ENCODE peak calls at places on chromosomes 13 and 19, in nine cellular contexts. I is GM23338, L is transverse colon, M is psoas muscle, T is heart left ventricle, E is heart right ventricle, B is SK-N-MC, J is skeletal muscle cell, Y is fibroblast of mammary gland. D is an unnamed sample.

GRCh38 chr19:8935460-8935859 is 74.7 kb downstream of the MUC16 start:
- DNase-seq in I (no peak), L (no peak), M (no peak), T (no peak), E (no peak), B (no peak), J (no peak), Y (no peak), D (peak; percentile 4)

GRCh38 chr19:44142014-44142523 is 715 bp downstream of the ZNF234 start:
- DNase-seq in I (no peak), L (no peak), M (peak; percentile 14), T (no peak), E (no peak), B (no peak), J (no peak), Y (peak; percentile 45), D (peak; percentile 23)

GRCh38 chr13:102868366-102868936 is 22.6 kb downstream of the ERCC5 start:
- DNase-seq in I (no peak), L (no peak), M (no peak), T (no peak), E (no peak), B (no peak), J (peak; percentile 51), Y (peak; percentile 70), D (no peak)

GRCh38 chr19:45999653-46000121 is 4.4 kb downstream of the CCDC61 start:
- DNase-seq in I (peak; percentile 87), L (no peak), M (peak; percentile 53), T (no peak), E (no peak), B (no peak), J (no peak), Y (peak; percentile 51), D (no peak)

GRCh38 chr19:917323-918151 is at the start of gene KISS1R:
- DNase-seq in I (peak; percentile 93), L (no peak), M (no peak), T (no peak), E (no peak), B (no peak), J (no peak), Y (no peak), D (no peak)

GRCh38 chr19:50705422-50706019 is 14.1 kb downstream of the SHANK1 start:
- DNase-seq in I (peak; percentile 88), L (no peak), M (no peak), T (no peak), E (no peak), B (no peak), J (peak; percentile 43), Y (peak; percentile 73), D (peak; percentile 68)

GRCh38 chr13:41418027-41418426 is 39.3 kb upstream of the RGCC start:
- DNase-seq in I (no peak), L (no peak), M (no peak), T (no peak), E (no peak), B (no peak), J (peak; percentile 31), Y (peak; percentile 64), D (peak; percentile 82)

GRCh38 chr13:99375806-99376080 is 68.5 kb upstream of the GPR183 start:
- DNase-seq in I (no peak), L (no peak), M (no peak), T (no peak), E (no peak), B (no peak), J (no peak), Y (no peak), D (no peak)

DNA sequence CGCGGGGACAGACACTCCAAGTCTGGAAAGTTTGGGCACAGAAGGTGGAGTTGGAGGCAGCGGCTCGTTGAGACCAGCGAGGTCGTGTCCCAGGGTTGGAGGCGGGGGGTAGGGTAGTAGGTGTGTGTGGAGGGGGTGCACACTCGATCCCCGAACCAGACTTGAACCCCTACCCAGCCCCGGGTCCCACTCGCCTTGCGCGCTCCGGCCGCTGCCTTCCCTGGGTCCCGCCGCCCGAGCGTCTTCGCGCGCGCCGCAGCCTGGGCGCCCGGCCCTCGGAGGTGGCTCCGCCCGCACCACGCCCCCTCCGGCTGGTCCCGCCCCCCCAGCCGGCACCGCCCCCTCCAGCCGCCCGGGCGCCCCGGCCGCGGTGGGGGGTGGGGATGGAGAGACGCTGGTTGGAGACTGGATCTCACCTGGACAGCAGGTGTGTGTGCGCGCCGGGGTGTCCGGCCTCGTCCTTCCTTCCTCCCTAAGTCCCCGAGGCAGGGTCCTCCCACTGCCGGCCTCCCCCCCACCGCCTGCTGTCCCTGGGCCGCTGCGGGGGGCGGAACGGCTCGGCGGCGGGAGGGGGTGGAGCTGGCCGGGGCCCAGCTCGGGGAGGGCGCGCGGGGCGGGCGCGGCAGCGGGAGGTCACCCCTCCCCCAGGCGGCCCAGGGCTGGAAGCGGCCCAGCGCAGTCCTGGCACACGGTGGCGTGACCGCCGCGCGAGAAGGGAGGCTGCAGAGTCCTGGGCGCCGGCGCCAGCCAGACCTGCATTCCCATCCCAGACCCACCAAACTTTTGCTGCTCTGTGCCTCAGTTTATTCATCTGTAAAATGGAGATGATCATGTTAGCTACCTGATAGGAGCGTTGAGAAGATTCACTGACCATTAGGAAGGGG is at the start of gene KANK2:
- DNase-seq in I (peak; percentile 91), L (peak; percentile 90), M (peak; percentile 86), T (peak; percentile 88), E (peak; percentile 91), B (no peak), J (no peak), Y (peak; percentile 52), D (peak; percentile 33)
- H3K4me3 ChIP-seq in I (peak within 1 kb of the TSS; percentile 83), L (peak within 1 kb of the TSS; percentile 82), M (peak within 1 kb of the TSS; percentile 76), T (peak within 1 kb of the TSS; percentile 81), E (peak within 1 kb of the TSS; percentile 61), B (peak within 1 kb of the TSS; percentile 97), J (peak within 1 kb of the TSS; percentile 91), Y (peak within 1 kb of the TSS; percentile 71), D (peak within 1 kb of the TSS; percentile 83)

GRCh38 chr19:52936151-52936957 is 13.1 kb upstream of the ZNF888 start:
- DNase-seq in I (no peak), L (peak; percentile 63), M (no peak), T (no peak), E (no peak), B (no peak), J (no peak), Y (no peak), D (no peak)

GRCh38 chr19:52936958-52937334 is 13.7 kb upstream of the ZNF888 start:
- DNase-seq in I (no peak), L (no peak), M (no peak), T (no peak), E (no peak), B (no peak), J (no peak), Y (no peak), D (no peak)

DNA sequence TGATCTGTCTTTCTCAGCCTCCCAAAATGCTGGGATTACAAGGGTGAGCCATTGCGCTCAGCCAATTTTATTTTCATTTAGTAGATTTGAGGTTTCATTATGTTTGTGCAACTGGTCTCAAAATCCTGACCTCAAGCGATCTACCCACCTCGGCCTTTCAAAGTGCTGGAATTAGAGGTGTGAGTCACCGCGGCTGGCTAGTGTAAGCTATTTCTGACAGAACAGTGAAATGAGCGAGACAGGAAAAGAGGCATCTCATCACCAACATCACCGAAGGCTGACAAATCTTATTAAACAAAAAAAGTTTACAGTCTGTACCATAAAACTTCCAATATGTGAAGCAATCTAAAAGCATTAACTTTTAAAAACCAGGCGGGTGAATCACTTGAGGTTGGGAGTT is 12.2 kb upstream of the ZNF888 start:
- DNase-seq in I (no peak), L (peak; percentile 51), M (no peak), T (no peak), E (no peak), B (no peak), J (no peak), Y (peak; percentile 31), D (peak; percentile 43)
- H3K4me3 ChIP-seq in I (no peak overlapping the region), L (peak overlapping the region; percentile 25), M (no peak overlapping the region), T (no peak overlapping the region), E (no peak overlapping the region), B (no peak overlapping the region), J (no peak overlapping the region), Y (no peak overlapping the region), D (no peak overlapping the region)

DNA sequence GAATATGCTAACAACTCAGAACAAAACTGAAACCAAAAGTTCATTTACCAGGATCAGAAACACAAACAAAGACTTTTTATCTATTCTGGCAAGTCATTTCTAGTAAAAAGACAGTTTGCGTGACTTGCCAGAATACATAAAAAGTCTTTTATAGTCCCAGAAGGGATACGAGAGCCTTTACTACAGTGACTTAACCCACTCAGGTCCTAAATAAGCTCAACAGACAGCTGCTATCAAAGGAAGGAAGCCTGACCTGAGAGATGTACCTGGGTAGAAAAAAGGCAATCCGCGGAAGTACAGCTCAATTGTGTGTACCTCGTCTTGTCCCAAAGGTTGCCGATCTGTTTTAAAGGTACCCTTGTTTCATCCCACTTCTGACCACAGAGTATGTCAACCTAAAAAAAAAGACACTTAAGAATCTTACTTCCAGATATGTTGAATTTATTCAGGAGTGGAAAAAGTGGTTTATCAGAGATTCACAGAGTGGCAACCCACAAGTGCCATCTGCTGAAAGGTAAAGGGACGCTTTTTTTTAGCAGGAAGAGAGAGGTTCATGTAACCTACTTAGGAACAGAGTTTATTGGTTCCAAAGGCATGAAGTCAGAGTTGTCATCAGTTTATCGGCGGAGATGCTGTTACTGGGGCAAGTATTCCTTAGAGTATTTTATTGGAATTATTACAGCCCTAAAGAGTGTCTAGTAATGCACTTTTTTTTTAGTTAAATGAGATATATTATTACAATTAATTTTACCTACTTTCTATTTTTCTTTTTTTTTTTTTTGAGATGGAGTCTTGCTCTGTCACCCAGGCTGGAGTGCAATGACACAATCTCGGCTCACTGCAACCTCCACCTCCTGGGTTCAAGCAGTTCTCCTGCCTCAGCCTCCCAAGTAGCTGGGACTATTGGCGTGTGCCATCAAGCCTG is 69.7 kb upstream of the C1QTNF9B start:
- DNase-seq in I (no peak), L (no peak), M (no peak), T (no peak), E (no peak), B (no peak), J (no peak), Y (no peak), D (no peak)
- H3K4me3 ChIP-seq in I (no peak overlapping the region), L (peak overlapping the region; percentile 40), M (no peak overlapping the region), T (peak overlapping the region; percentile 11), E (no peak overlapping the region), B (no peak overlapping the region), J (no peak overlapping the region), Y (no peak overlapping the region), D (no peak overlapping the region)

GRCh38 chr19:6271721-6272410 is 7.9 kb downstream of the MLLT1 start:
- DNase-seq in I (peak; percentile 56), L (peak; percentile 64), M (peak; percentile 91), T (peak; percentile 86), E (peak; percentile 92), B (no peak), J (no peak), Y (peak; percentile 67), D (no peak)

GRCh38 chr19:6271251-6271650 is 8.5 kb downstream of the MLLT1 start:
- DNase-seq in I (peak; percentile 62), L (no peak), M (no peak), T (no peak), E (no peak), B (no peak), J (no peak), Y (peak; percentile 57), D (no peak)

GRCh38 chr19:6270076-6270745 is 9.6 kb downstream of the MLLT1 start:
- DNase-seq in I (no peak), L (no peak), M (no peak), T (no peak), E (no peak), B (no peak), J (no peak), Y (no peak), D (no peak)

GRCh38 chr19:6269101-6269886 is 10.5 kb downstream of the MLLT1 start:
- DNase-seq in I (no peak), L (no peak), M (no peak), T (no peak), E (no peak), B (no peak), J (no peak), Y (no peak), D (no peak)

DNA sequence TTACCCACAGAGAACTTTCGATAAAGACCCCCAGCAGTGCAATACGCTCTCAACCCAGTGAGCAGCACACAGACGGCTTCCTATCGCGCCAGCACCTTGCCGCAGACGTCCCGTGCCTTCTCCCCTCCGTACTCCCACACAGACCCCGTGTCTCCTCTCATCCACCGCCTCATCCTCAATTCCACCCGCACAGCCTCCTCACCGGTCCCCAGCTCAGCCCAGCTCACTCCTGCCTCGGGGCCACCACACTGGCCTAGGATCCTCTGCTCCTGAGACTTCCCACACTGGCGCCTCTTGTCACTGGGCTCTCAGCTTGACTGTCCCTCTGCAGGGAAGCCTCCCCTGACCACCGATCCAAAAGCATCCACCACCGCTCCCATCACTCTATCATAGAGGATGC is 9.0 kb downstream of the MLLT1 start:
- DNase-seq in I (no peak), L (no peak), M (no peak), T (no peak), E (no peak), B (no peak), J (no peak), Y (no peak), D (no peak)
- H3K4me3 ChIP-seq in I (no peak overlapping the region), L (no peak overlapping the region), M (peak overlapping the region; percentile 56), T (no peak overlapping the region), E (no peak overlapping the region), B (no peak overlapping the region), J (no peak overlapping the region), Y (no peak overlapping the region), D (no peak overlapping the region)